ENCODE peak calls at places on chromosomes 2 and 18, in nine cellular contexts. S, I, T, B, C, X, Y, O and Q are unnamed samples. For H3K27me3 and H3K4me1, the result is how much of the 10 kb centered on the place peaks cover.

GRCh38 chr2:64989982-64990614 is 899 bp downstream of the SLC1A4 start:
- DNase-seq in S (peak), O (peak), I (no peak), X (no peak), T (peak), Y (no peak), B (peak), C (no peak), Q (no peak)

GRCh38 chr2:46776687-46777327 is 138.8 kb downstream of the MCFD2 start:
- DNase-seq in O (no peak), T (no peak), I (peak), C (peak), S (peak), B (peak), Y (peak), X (peak), Q (no peak)

GRCh38 chr18:48942554-48943261 is 8.1 kb downstream of the SMAD7 start:
- DNase-seq in B (no peak), Y (peak), C (peak), I (no peak), S (peak), X (peak), O (no peak), T (no peak), Q (peak)

GRCh38 chr18:77069931-77070330 is 62.7 kb downstream of the MBP start:
- DNase-seq in C (no peak), T (no peak), X (no peak), B (no peak), Y (no peak), O (no peak), S (no peak), I (no peak), Q (no peak)

GRCh38 chr18:69261436-69261835 is 139.3 kb upstream of the DOK6 start:
- DNase-seq in X (no peak), O (no peak), T (no peak), C (no peak), S (no peak), I (no peak), Y (no peak), B (no peak), Q (no peak)

GRCh38 chr2:160334028-160334729 is 134.1 kb upstream of the ITGB6 start:
- DNase-seq in S (no peak), I (no peak), B (no peak), C (peak), X (peak), T (no peak), Y (peak), O (no peak), Q (peak)

GRCh38 chr2:163247151-163247872 is 408.7 kb upstream of the KCNH7 start:
- DNase-seq in C (no peak), S (no peak), O (no peak), I (no peak), T (no peak), Y (no peak), B (peak), X (no peak), Q (no peak)

GRCh38 chr18:49020129-49020528 is 69.4 kb upstream of the SMAD7 start:
- DNase-seq in I (no peak), X (no peak), O (no peak), T (peak), Y (no peak), S (no peak), C (no peak), B (peak), Q (no peak)

GRCh38 chr2:26913599-26914285 is 56.7 kb upstream of the MAPRE3 start:
- DNase-seq in X (no peak), O (no peak), B (peak), T (no peak), I (no peak), S (no peak), C (peak), Y (peak), Q (no peak)

GRCh38 chr2:206615417-206616089 is 26.7 kb upstream of the FAM237A start:
- DNase-seq in Y (no peak), B (no peak), X (no peak), S (no peak), C (no peak), O (no peak), T (no peak), I (no peak), Q (no peak)

GRCh38 chr2:233498126-233498525 is 68.5 kb downstream of the USP40 start:
- DNase-seq in T (no peak), X (no peak), S (no peak), O (no peak), I (no peak), B (no peak), Y (no peak), C (no peak), Q (no peak)

GRCh38 chr2:65067806-65068553 is 11.8 kb downstream of the CEP68 start:
- DNase-seq in T (no peak), X (no peak), B (no peak), C (no peak), O (no peak), S (no peak), Y (no peak), I (no peak), Q (no peak)

GRCh38 chr2:67374481-67374880 is 22.7 kb upstream of the ETAA1 start:
- DNase-seq in S (no peak), C (peak), X (no peak), O (no peak), T (no peak), B (no peak), I (no peak), Y (peak), Q (no peak)

GRCh38 chr2:41061371-41061770 is 609.5 kb upstream of the SLC8A1 start:
- DNase-seq in T (no peak), Y (no peak), I (no peak), O (no peak), X (no peak), C (peak), B (no peak), S (no peak), Q (no peak)

GRCh38 chr2:3666613-3666975 is 8.6 kb downstream of the ALLC start:
- DNase-seq in O (no peak), B (peak), X (no peak), S (no peak), T (peak), C (no peak), Y (no peak), I (no peak), Q (no peak)

GRCh38 chr2:235864746-235865535 is 303.2 kb downstream of the GBX2 start:
- DNase-seq in I (no peak), S (no peak), Y (no peak), B (no peak), T (no peak), C (peak), O (no peak), X (no peak), Q (no peak)

GRCh38 chr2:5035134-5035533 is 657.0 kb upstream of the SOX11 start:
- DNase-seq in I (no peak), C (no peak), T (no peak), B (no peak), Y (no peak), X (no peak), O (peak), S (no peak), Q (no peak)

GRCh38 chr2:231714639-231715498 is 6.5 kb downstream of the PTMA start:
- DNase-seq in S (peak), X (peak), B (peak), Y (peak), T (peak), I (peak), O (peak), C (no peak), Q (peak)

GRCh38 chr18:47915930-47916329 is 14.5 kb downstream of the SMAD2 start:
- DNase-seq in C (no peak), S (no peak), I (no peak), X (no peak), B (no peak), O (no peak), Y (no peak), T (no peak), Q (no peak)

GRCh38 chr2:230899287-230899686 is 25.8 kb downstream of the GPR55 start:
- DNase-seq in Y (no peak), B (peak), O (no peak), I (no peak), C (no peak), X (no peak), S (no peak), T (peak), Q (no peak)

GRCh38 chr2:85754313-85755095 is 713 bp downstream of the ATOH8 start:
- DNase-seq in X (no peak), B (peak), S (peak), Y (peak), O (no peak), I (peak), T (peak), C (peak), Q (peak)

GRCh38 chr18:35073186-35074105 is 32.2 kb downstream of the MAPRE2 start:
- DNase-seq in S (no peak), X (no peak), T (no peak), I (no peak), O (no peak), C (peak), Y (peak), B (no peak), Q (no peak)

GRCh38 chr18:70501358-70501757 is 212.5 kb downstream of the SOCS6 start:
- DNase-seq in B (no peak), X (no peak), C (no peak), Y (no peak), I (no peak), T (no peak), S (no peak), O (no peak), Q (no peak)

GRCh38 chr18:70499218-70499691 is 210.4 kb downstream of the SOCS6 start:
- DNase-seq in C (no peak), B (peak), Y (no peak), O (peak), T (no peak), I (no peak), X (no peak), S (no peak), Q (no peak)

GRCh38 chr18:70500748-70501147 is 211.9 kb downstream of the SOCS6 start:
- DNase-seq in O (no peak), B (no peak), I (no peak), C (no peak), Y (no peak), S (no peak), T (no peak), X (no peak), Q (no peak)

DNA sequence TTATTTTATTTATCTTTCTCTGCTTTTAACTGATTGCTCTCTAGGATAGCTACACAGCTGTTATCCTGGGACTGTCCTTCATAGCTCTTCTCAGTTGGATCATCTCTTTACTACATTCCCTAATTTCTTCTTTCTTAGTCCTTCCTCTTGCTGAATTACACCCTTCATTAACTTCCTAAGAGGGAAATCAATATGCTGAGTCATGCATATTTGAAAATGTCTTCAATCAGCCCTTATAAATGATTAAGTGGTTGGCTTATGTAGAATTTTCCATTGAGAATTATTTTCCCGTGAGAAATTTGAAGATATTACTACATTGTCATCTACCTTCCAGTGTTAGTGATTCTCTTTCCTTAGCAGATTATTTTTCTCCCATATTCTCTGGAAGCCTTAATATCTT is 214.2 kb downstream of the SOCS6 start:
- DNase-seq in T (no peak), X (no peak), S (no peak), I (no peak), O (no peak), B (no peak), Y (no peak), C (no peak), Q (no peak)
- TF ChIP-seq CTCF in T (no peak), X (no peak), S (no peak), I (no peak), O (no peak), B (no peak), Y (no peak), C (no peak), Q (no peak)

GRCh38 chr18:11548940-11549551 is 60.4 kb upstream of the SLC35G4 start:
- DNase-seq in T (no peak), X (no peak), I (no peak), O (no peak), Y (no peak), S (no peak), C (no peak), B (no peak), Q (no peak)

GRCh38 chr18:11548367-11548766 is 61.0 kb upstream of the SLC35G4 start:
- DNase-seq in I (no peak), X (no peak), T (no peak), B (no peak), C (no peak), S (no peak), Y (peak), O (no peak), Q (no peak)

DNA sequence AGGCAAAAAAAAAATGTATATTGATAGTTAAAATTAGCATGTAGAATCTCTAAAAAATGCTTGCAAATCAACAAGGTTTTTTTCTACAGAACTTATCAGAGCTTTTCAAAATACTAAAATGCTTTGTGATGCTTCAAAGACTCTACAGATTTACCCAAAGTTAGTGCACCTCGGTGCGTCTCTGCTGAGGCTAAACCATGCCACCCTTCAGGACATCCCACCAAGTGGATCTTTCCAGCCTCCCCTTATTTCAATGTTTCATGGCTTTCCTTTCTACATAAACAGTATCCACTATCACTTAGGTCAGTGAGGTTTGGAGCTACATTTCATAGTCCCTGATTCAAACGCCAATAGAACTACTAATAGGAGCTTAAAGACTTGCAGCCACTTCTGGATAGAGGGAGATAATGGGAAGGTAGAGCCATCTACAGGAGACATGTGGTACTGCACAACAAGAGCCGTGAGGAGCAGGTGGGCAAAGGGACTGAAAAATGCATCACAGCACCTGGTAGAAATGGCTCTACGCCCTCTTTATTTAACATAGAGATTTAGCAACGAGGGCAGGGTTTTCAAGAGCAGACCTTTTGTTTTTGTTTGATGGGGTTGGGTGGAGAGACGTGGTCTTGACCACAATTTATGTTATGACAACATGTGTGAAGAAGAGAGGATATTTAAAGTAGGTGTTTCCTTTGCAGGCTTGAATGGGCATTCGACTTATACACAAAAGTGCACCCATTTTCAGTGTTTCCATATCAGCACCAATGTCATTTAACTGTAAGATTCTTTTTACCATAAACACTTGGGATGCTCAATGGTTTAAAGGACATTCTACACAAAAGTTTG is 56.1 kb upstream of the SLC35G4 start:
- DNase-seq in S (no peak), B (peak), Y (peak), I (no peak), O (no peak), T (no peak), C (peak), X (peak), Q (no peak)
- H3K27me3 ChIP-seq in S (under half), B (under half), Y (under half), I (under half), O (under half), T (under half), C (under half), X (under half), Q (under half)

GRCh38 chr2:71587509-71588073 is 134.2 kb downstream of the DYSF start:
- DNase-seq in B (no peak), C (no peak), O (no peak), S (no peak), I (no peak), Y (no peak), T (no peak), X (no peak), Q (no peak)
- H3K4me1 ChIP-seq in B (under half), C (under half), O (under half), S (under half), I (under half), Y (under half), T (under half), X (under half), Q (under half)

GRCh38 chr18:24023185-24023814 is 8.7 kb downstream of the TTC39C start:
- DNase-seq in S (no peak), B (peak), Y (no peak), C (no peak), O (no peak), X (peak), I (no peak), T (no peak), Q (no peak)
- TF ChIP-seq CTCF in S (no peak), B (peak), Y (no peak), C (no peak), O (no peak), X (peak), I (no peak), T (no peak), Q (peak)

GRCh38 chr18:62325806-62326645 is 916 bp downstream of the TNFRSF11A start:
- DNase-seq in I (no peak), B (peak), Y (no peak), T (no peak), O (no peak), S (no peak), C (peak), X (no peak), Q (no peak)

GRCh38 chr18:62329676-62330454 is 4.8 kb downstream of the TNFRSF11A start:
- DNase-seq in B (no peak), I (peak), X (peak), O (no peak), T (peak), Y (peak), S (peak), C (peak), Q (no peak)

GRCh38 chr18:62326646-62327348 is 1.7 kb downstream of the TNFRSF11A start:
- DNase-seq in X (no peak), O (no peak), S (no peak), C (no peak), T (no peak), Y (no peak), I (no peak), B (peak), Q (no peak)

GRCh38 chr18:62328775-62329525 is 3.8 kb downstream of the TNFRSF11A start:
- DNase-seq in O (no peak), X (no peak), Y (no peak), I (no peak), T (no peak), B (no peak), S (no peak), C (no peak), Q (no peak)

DNA sequence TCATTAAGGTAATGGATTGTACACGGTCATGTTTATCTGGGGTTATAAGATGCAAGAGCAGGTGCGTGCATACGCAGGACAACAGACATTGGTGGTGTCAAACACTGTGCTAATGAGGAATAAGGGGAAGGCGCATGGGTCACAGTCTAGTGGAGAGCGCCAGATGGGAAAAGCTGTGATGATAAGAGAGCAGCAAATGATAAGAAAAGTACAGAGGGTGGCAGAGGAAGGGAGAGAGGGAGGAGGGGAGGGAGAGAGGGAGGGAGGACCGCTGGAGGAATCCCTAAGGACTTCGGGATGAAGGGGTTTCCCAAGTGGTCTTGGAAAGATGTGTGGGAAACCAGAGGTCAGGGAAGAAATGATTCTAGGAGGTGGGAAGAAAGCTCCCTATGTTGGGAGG is 2.9 kb downstream of the TNFRSF11A start:
- DNase-seq in I (no peak), B (no peak), X (no peak), Y (no peak), O (no peak), T (no peak), C (no peak), S (no peak), Q (no peak)
- H3K27me3 ChIP-seq in I (half or more), B (under half), X (under half), Y (under half), O (half or more), T (half or more), C (half or more), S (under half), Q (half or more)

GRCh38 chr18:13223341-13224148 is 5.0 kb downstream of the LDLRAD4 start:
- DNase-seq in Y (no peak), X (no peak), S (no peak), I (peak), C (no peak), B (no peak), O (peak), T (peak), Q (no peak)
- H3K4me1 ChIP-seq in Y (under half), X (under half), S (under half), I (half or more), C (under half), B (under half), O (half or more), T (under half), Q (under half)

DNA sequence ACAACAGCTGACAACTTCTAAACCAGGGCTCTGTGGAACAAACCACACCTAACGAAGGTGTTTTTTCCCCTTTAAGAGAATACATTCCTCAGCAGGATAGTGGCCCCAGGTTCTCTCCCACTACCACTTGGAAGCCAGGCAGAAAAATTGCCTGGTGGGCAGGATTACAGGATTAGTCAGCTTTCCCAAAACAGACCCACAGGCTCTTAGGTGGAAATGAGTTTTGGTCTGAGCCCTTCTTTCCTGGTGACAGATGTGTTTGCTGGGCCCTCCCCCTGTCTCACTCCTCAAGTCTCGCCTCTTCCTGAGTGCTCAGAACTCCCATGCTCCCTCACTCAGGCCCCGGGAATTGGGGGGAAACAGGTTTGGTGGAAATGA is 139.4 kb upstream of the HAAO start:
- DNase-seq in X (no peak), C (peak), O (no peak), S (no peak), T (no peak), I (no peak), B (no peak), Y (no peak), Q (no peak)
- TF ChIP-seq CTCF in X (no peak), C (no peak), O (no peak), S (no peak), T (no peak), I (no peak), B (peak), Y (no peak), Q (no peak)